ENCODE peak calls at places on chromosomes 4 and X, in seven cellular contexts. Q is activated T-helper 2 cell treated with anti-CD3 and anti-CD28 coated beads, Interferon-gamma antibody, Interleukin-2, Interleukin-4, amounts not matched to agents 10 μg/mL and 5 μg/mL and 100 μg/mL, durations not matched to agents 14 hours and 24 hours and 36 hours; C is activated CD4-positive, alpha-beta T cell treated with anti-CD3 and anti-CD28 coated beads, Interleukin-2, amount 50 U/mL, for 24 hours; N is foreskin fibroblast; Z is NCI-H345; S is anterior cingulate cortex; Y is activated naive CD8-positive, alpha-beta T cell treated with anti-CD3 and anti-CD28 coated beads, Interleukin-2, amount 50 U/mL, for 24 hours. G is an unnamed sample.
A peak's percentile ranks its signal among the peaks of the same experiment; 100 is the strongest.

GRCh38 chr4:171266666-171267065 is 546.5 kb upstream of the GALNTL6 start:
- DNase-seq in Q (no peak), S (no peak), Z (no peak), C (no peak), Y (no peak), N (no peak), G (no peak)

GRCh38 chr4:24912252-24913098 is at the start of gene CCDC149:
- DNase-seq in Y (peak; percentile 2), Z (peak; percentile 80), C (no peak), N (peak; percentile 86), Q (no peak), S (peak; percentile 65), G (no peak)

GRCh38 chrX:11381464-11381863 is 88.3 kb downstream of the AMELX start:
- DNase-seq in Z (peak; percentile 37), N (peak; percentile 78), Q (no peak), C (no peak), S (no peak), Y (no peak), G (peak; percentile 49)

GRCh38 chrX:127459784-127460183 is 592.4 kb downstream of the ACTRT1 start:
- DNase-seq in Q (no peak), C (no peak), Y (no peak), S (no peak), Z (no peak), N (no peak), G (no peak)

GRCh38 chr4:147546341-147546740 is 65.4 kb downstream of the EDNRA start:
- DNase-seq in C (no peak), Q (no peak), S (no peak), N (peak; percentile 92), Z (no peak), Y (no peak), G (peak; percentile 82)

GRCh38 chr4:109588176-109588575 is 28.1 kb downstream of the MCUB start:
- DNase-seq in C (peak; percentile 59), Q (peak; percentile 25), S (no peak), N (no peak), Y (peak; percentile 41), Z (no peak), G (no peak)

GRCh38 chr4:110487873-110488272 is 11.9 kb downstream of the ENPEP start:
- DNase-seq in N (peak; percentile 26), Q (no peak), Y (no peak), S (no peak), C (no peak), Z (no peak), G (no peak)

GRCh38 chr4:24262616-24263015 is 321.7 kb downstream of the DHX15 start:
- DNase-seq in Q (no peak), Y (no peak), N (no peak), S (no peak), C (no peak), Z (no peak), G (peak; percentile 63)

GRCh38 chr4:152515678-152516077 is 20.2 kb downstream of the FBXW7 start:
- DNase-seq in N (peak; percentile 51), Z (no peak), S (no peak), C (no peak), Y (no peak), Q (no peak), G (peak; percentile 41)

GRCh38 chrX:41561045-41561444 is 113.9 kb downstream of the NYX start:
- DNase-seq in S (no peak), Q (peak; percentile 19), N (peak; percentile 82), Y (no peak), Z (no peak), C (no peak), G (peak; percentile 71)